ENCODE peak calls at places on chromosomes 4 and X, in four cellular contexts. G is HCT116, N is SK-N-SH, U is K562. D is an unnamed sample.

GRCh38 chr4:101126044-101126443 is 221.3 kb downstream of the PPP3CA start:
- DNase-seq in N (no peak), G (no peak), U (no peak), D (no peak)

GRCh38 chr4:7862561-7863200 is 77.0 kb downstream of the AFAP1 start:
- DNase-seq in G (no peak), N (no peak), U (no peak), D (no peak)

GRCh38 chr4:105241456-105241855 is 94.8 kb downstream of the TET2 start:
- DNase-seq in G (no peak), U (no peak), N (no peak), D (no peak)

GRCh38 chr4:6576512-6576911 is 1.5 kb downstream of the MAN2B2 start:
- DNase-seq in U (no peak), N (no peak), G (no peak), D (no peak)

GRCh38 chr4:28702571-28702970 is 1841.9 kb downstream of the STIM2 start:
- DNase-seq in G (no peak), U (no peak), N (no peak), D (no peak)

GRCh38 chr4:123037809-123038208 is 115.4 kb upstream of the NUDT6 start:
- DNase-seq in N (no peak), G (no peak), U (peak; percentile 13), D (no peak)

GRCh38 chr4:114043116-114043515 is 63.7 kb upstream of the ARSJ start:
- DNase-seq in G (no peak), U (no peak), N (no peak), D (no peak)

GRCh38 chr4:181278941-181279340 is 964.3 kb upstream of the TENM3 start:
- DNase-seq in U (no peak), N (no peak), G (no peak), D (no peak)

GRCh38 chr4:145196747-145197146 is 16.4 kb upstream of the OTUD4 start:
- DNase-seq in U (peak; percentile 17), G (no peak), N (peak; percentile 28), D (no peak)

GRCh38 chrX:17488036-17488435 is 113.0 kb downstream of the NHS start:
- DNase-seq in U (no peak), N (no peak), G (no peak), D (no peak)

GRCh38 chr4:5890063-5890727 is 2.7 kb downstream of the CRMP1 start:
- DNase-seq in U (no peak), G (no peak), N (peak; percentile 89), D (peak; percentile 85)

GRCh38 chr4:56961107-56961500 is 16.3 kb downstream of the NOA1 start:
- DNase-seq in N (no peak), G (no peak), U (no peak), D (no peak)

GRCh38 chr4:25954293-25954904 is 40.4 kb downstream of the SMIM20 start:
- DNase-seq in G (no peak), N (no peak), U (peak; percentile 9), D (no peak)

GRCh38 chrX:9257718-9258117 is 207.1 kb upstream of the TBL1X start:
- DNase-seq in N (no peak), G (no peak), U (no peak), D (no peak)

GRCh38 chr4:63578383-63578782 is 830.9 kb downstream of the TECRL start:
- DNase-seq in U (no peak), N (peak; percentile 7), G (no peak), D (no peak)

GRCh38 chrX:115895678-115896329 is 274.7 kb upstream of the AGTR2 start:
- DNase-seq in U (no peak), G (no peak), N (no peak), D (no peak)

GRCh38 chrX:55143621-55144020 is 54.8 kb downstream of the PAGE2 start:
- DNase-seq in N (no peak), U (no peak), G (no peak), D (no peak)

GRCh38 chr4:138192113-138192512 is 50.0 kb downstream of the SLC7A11 start:
- DNase-seq in N (no peak), U (peak; percentile 18), G (peak; percentile 84), D (no peak)

GRCh38 chr4:142354041-142354440 is 492.1 kb downstream of the INPP4B start:
- DNase-seq in N (no peak), U (no peak), G (no peak), D (no peak)

GRCh38 chr4:142350886-142351285 is 495.2 kb downstream of the INPP4B start:
- DNase-seq in G (no peak), N (no peak), U (no peak), D (no peak)

GRCh38 chr4:142353149-142353738 is 492.9 kb downstream of the INPP4B start:
- DNase-seq in G (peak; percentile 69), N (no peak), U (peak; percentile 24), D (peak; percentile 38)

GRCh38 chr4:142351958-142352357 is 494.1 kb downstream of the INPP4B start:
- DNase-seq in G (no peak), U (no peak), N (no peak), D (no peak)

GRCh38 chr4:142352682-142353081 is 493.4 kb downstream of the INPP4B start:
- DNase-seq in N (no peak), U (no peak), G (no peak), D (no peak)
- H3K4me1 ChIP-seq in N (peaks cover 12% of the 10 kb centered on the region), U (no peaks in the 10 kb centered on the region), G (peaks cover 35% of the 10 kb centered on the region), D (no peaks in the 10 kb centered on the region)

DNA sequence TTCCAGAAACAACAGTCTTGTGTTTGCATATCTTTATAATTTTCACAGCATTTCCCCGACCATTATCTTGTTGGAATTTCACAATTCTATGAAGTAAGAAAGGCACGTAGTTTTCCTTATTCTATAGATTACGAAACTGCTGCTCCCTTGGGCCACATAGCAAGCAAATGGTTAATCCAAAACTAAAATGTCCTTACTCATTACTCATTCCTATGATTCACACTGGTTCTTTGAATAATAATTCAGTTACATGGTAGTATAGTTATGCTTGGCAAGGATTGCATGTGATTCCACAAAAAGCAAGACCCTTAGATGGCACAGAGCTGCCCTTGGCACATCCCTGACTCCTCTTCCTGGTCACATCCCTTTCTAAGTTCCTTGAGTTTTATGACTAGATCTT is 51.2 kb downstream of the OR13H1 start:
- DNase-seq in U (no peak), G (no peak), N (no peak), D (no peak)
- H3K4me3 ChIP-seq in U (no peak overlapping the region), G (no peak overlapping the region), N (no peak overlapping the region), D (no peak overlapping the region)

DNA sequence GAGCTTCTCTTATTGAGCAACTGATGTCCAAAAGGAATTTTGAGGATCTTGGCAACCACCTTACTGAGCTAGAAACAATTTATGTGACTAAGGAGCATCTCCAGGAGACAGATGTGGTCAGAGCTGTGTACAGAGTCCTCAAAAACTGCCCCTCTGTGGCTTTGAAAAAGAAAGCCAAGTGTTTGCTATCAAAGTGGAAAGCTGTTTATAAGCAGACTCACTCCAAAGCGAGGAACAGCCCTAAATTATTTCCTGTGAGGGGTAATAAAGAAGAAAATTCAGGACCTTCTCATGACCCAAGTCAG is 9.5 kb downstream of the TCEANC start:
- DNase-seq in U (no peak), G (no peak), N (no peak), D (no peak)
- TF ChIP-seq YY1 in U (no peak), G (no peak), N (no peak), D (no peak)

GRCh38 chr4:81652069-81652478 is 180.4 kb upstream of the RASGEF1B start:
- DNase-seq in G (no peak), N (no peak), U (no peak), D (no peak)

GRCh38 chr4:81651500-81651899 is 179.8 kb upstream of the RASGEF1B start:
- DNase-seq in N (no peak), U (no peak), G (no peak), D (no peak)

GRCh38 chr4:81650871-81651270 is 179.2 kb upstream of the RASGEF1B start:
- DNase-seq in U (no peak), N (no peak), G (no peak), D (no peak)

GRCh38 chr4:81647388-81647787 is 175.7 kb upstream of the RASGEF1B start:
- DNase-seq in G (no peak), U (no peak), N (no peak), D (peak; percentile 58)

DNA sequence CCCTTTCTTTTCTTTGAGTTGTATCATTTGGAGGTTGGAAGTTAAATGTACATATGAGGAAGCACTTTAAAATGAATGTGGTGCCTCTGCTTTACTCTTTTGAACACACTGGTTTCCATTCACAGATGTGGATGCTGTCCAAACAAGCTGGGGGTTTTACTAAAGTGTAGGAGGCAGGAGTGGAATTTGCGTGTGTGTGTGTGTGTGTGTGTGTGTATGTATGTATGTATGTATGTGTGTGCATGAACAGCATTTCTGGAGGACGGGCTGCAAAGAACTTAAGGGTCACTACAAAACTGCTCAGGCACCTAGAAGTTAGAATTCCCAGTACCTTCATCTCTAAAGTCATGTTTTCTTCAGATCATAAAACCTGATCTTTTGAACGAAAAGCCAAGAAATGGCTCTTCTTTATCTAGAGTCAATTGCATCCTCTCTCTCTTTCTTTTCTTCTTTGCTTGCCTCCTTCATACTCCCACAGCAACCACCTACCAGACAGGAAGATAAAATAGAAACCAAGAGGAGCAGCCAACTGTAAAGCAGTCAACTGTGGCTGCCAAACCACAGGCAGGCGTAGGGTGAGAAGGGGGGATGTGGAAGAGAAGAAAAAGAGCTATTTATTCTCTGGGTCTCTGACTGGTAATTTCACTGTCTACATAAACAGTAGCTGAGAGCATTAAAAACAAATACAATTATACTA is 177.0 kb upstream of the RASGEF1B start:
- DNase-seq in U (no peak), N (no peak), G (no peak), D (no peak)
- H3K4me1 ChIP-seq in U (no peaks in the 10 kb centered on the region), N (no peaks in the 10 kb centered on the region), G (no peaks in the 10 kb centered on the region), D (no peaks in the 10 kb centered on the region)